ENCODE peak calls at places on chromosomes 5 and 9, in eight cellular contexts. F, W, T, E, O, Y, H and M are unnamed samples.
A peak's percentile ranks its signal among the peaks of the same experiment; 100 is the strongest.

GRCh38 chr9:134617836-134618162 is 23.8 kb upstream of the COL5A1 start:
- DNase-seq in O (no peak), Y (no peak), H (no peak), T (no peak), E (no peak), F (no peak), W (peak; percentile 37), M (no peak)

GRCh38 chr9:81694541-81694940 is 5.2 kb upstream of the TLE1 start:
- DNase-seq in F (no peak), E (no peak), O (no peak), H (no peak), T (no peak), W (no peak), Y (no peak), M (no peak)

GRCh38 chr5:88675159-88675757 is 207.7 kb downstream of the MEF2C start:
- DNase-seq in T (no peak), H (no peak), Y (no peak), W (no peak), E (no peak), O (peak; percentile 69), F (no peak), M (no peak)

GRCh38 chr5:88602584-88602983 is 280.4 kb downstream of the MEF2C start:
- DNase-seq in T (peak; percentile 13), F (no peak), O (no peak), E (peak; percentile 13), H (no peak), W (no peak), Y (no peak), M (no peak)

GRCh38 chr9:101376117-101376866 is 8.5 kb downstream of the BAAT start:
- DNase-seq in O (no peak), T (no peak), F (no peak), Y (no peak), H (no peak), W (no peak), E (no peak), M (no peak)

GRCh38 chr9:14741369-14741768 is 18.8 kb upstream of the CER1 start:
- DNase-seq in H (no peak), E (no peak), O (no peak), T (no peak), W (no peak), Y (no peak), F (no peak), M (no peak)

GRCh38 chr5:8756498-8757084 is 789.3 kb downstream of the SEMA5A start:
- DNase-seq in W (no peak), E (peak; percentile 55), H (no peak), F (no peak), T (peak; percentile 29), O (peak; percentile 83), Y (peak; percentile 22), M (no peak)

GRCh38 chr5:111017731-111018130 is 53.8 kb upstream of the TSLP start:
- DNase-seq in E (no peak), T (no peak), Y (no peak), F (no peak), O (no peak), H (no peak), W (no peak), M (no peak)

GRCh38 chr9:3517377-3518048 is 8.3 kb downstream of the RFX3 start:
- DNase-seq in Y (no peak), W (no peak), E (no peak), O (no peak), T (no peak), F (no peak), H (no peak), M (no peak)

GRCh38 chr9:70553718-70554673 is 139.5 kb upstream of the KLF9 start:
- DNase-seq in W (peak; percentile 76), T (peak; percentile 59), F (no peak), O (no peak), E (peak; percentile 46), Y (no peak), H (no peak), M (no peak)

GRCh38 chr5:90680831-90681420 is 122.3 kb downstream of the ADGRV1 start:
- DNase-seq in O (no peak), H (no peak), W (no peak), T (no peak), E (no peak), Y (no peak), F (no peak), M (no peak)

GRCh38 chr5:147734839-147735238 is 47.7 kb downstream of the JAKMIP2 start:
- DNase-seq in E (no peak), T (peak; percentile 33), Y (no peak), H (no peak), F (no peak), W (no peak), O (no peak), M (no peak)

GRCh38 chr5:74810915-74811314 is 43.9 kb downstream of the NSA2 start:
- DNase-seq in W (no peak), H (no peak), F (no peak), E (peak; percentile 89), O (no peak), Y (no peak), T (no peak), M (no peak)

GRCh38 chr9:34675048-34675714 is 12.7 kb upstream of the CCL27 start:
- DNase-seq in E (peak; percentile 69), Y (peak; percentile 89), W (peak; percentile 84), O (peak; percentile 37), H (peak; percentile 48), T (peak; percentile 88), F (no peak), M (no peak)